ENCODE peak calls at places on chromosomes 12 and 14, in eight cellular contexts. One of them, this sample, is unnamed.
A peak's percentile ranks its signal among the peaks of the same experiment; 100 is the strongest.

GRCh38 chr12:124767075-124767821 is 96.4 kb downstream of the SCARB1 start:
- DNase-seq in pancreas: peak; percentile 52
- DNase-seq in GM13977: peak; percentile 87
- DNase-seq in activated CD8-positive, alpha-beta memory T cell treated with anti-CD3 and anti-CD28 coated beads, Interleukin-2, amount 10 ng/mL, durations not matched to agents 7 days and 5 days: peak; percentile 86
- DNase-seq in astrocyte of the spinal cord: peak; percentile 78
- DNase-seq in CD4-positive, alpha-beta memory T cell: peak; percentile 76
- DNase-seq in heart left ventricle: peak; percentile 85
- DNase-seq in NCI-H510A: peak; percentile 29
- DNase-seq in this sample: peak; percentile 54

GRCh38 chr12:19630536-19630935 is 191.2 kb downstream of the AEBP2 start:
- DNase-seq in pancreas: no peak
- DNase-seq in GM13977: no peak
- DNase-seq in activated CD8-positive, alpha-beta memory T cell treated with anti-CD3 and anti-CD28 coated beads, Interleukin-2, amount 10 ng/mL, durations not matched to agents 7 days and 5 days: no peak
- DNase-seq in astrocyte of the spinal cord: no peak
- DNase-seq in CD4-positive, alpha-beta memory T cell: no peak
- DNase-seq in heart left ventricle: no peak
- DNase-seq in NCI-H510A: no peak
- DNase-seq in this sample: no peak

GRCh38 chr12:57203201-57203600 is 13.4 kb upstream of the NXPH4 start:
- DNase-seq in pancreas: no peak
- DNase-seq in GM13977: no peak
- DNase-seq in activated CD8-positive, alpha-beta memory T cell treated with anti-CD3 and anti-CD28 coated beads, Interleukin-2, amount 10 ng/mL, durations not matched to agents 7 days and 5 days: no peak
- DNase-seq in astrocyte of the spinal cord: no peak
- DNase-seq in CD4-positive, alpha-beta memory T cell: no peak
- DNase-seq in heart left ventricle: no peak
- DNase-seq in NCI-H510A: no peak
- DNase-seq in this sample: no peak

GRCh38 chr14:61567838-61568571 is 127.3 kb upstream of the HIF1A start:
- DNase-seq in pancreas: no peak
- DNase-seq in GM13977: peak; percentile 40
- DNase-seq in activated CD8-positive, alpha-beta memory T cell treated with anti-CD3 and anti-CD28 coated beads, Interleukin-2, amount 10 ng/mL, durations not matched to agents 7 days and 5 days: peak; percentile 34
- DNase-seq in astrocyte of the spinal cord: no peak
- DNase-seq in CD4-positive, alpha-beta memory T cell: no peak
- DNase-seq in heart left ventricle: peak; percentile 59
- DNase-seq in NCI-H510A: no peak
- DNase-seq in this sample: no peak

GRCh38 chr12:105783983-105784947 is 354.5 kb downstream of the NUAK1 start:
- DNase-seq in pancreas: no peak
- DNase-seq in GM13977: no peak
- DNase-seq in activated CD8-positive, alpha-beta memory T cell treated with anti-CD3 and anti-CD28 coated beads, Interleukin-2, amount 10 ng/mL, durations not matched to agents 7 days and 5 days: no peak
- DNase-seq in astrocyte of the spinal cord: no peak
- DNase-seq in CD4-positive, alpha-beta memory T cell: no peak
- DNase-seq in heart left ventricle: no peak
- DNase-seq in NCI-H510A: no peak
- DNase-seq in this sample: no peak

GRCh38 chr14:105491366-105492006 is 440 bp downstream of the TEDC1 start:
- DNase-seq in pancreas: peak; percentile 53
- DNase-seq in GM13977: peak; percentile 96
- DNase-seq in activated CD8-positive, alpha-beta memory T cell treated with anti-CD3 and anti-CD28 coated beads, Interleukin-2, amount 10 ng/mL, durations not matched to agents 7 days and 5 days: peak; percentile 95
- DNase-seq in astrocyte of the spinal cord: peak; percentile 39
- DNase-seq in CD4-positive, alpha-beta memory T cell: peak; percentile 91
- DNase-seq in heart left ventricle: peak; percentile 65
- DNase-seq in NCI-H510A: no peak
- DNase-seq in this sample: no peak

GRCh38 chr14:73237219-73237785 is at the start of gene PAPLN:
- DNase-seq in pancreas: no peak
- DNase-seq in GM13977: peak; percentile 70
- DNase-seq in activated CD8-positive, alpha-beta memory T cell treated with anti-CD3 and anti-CD28 coated beads, Interleukin-2, amount 10 ng/mL, durations not matched to agents 7 days and 5 days: no peak
- DNase-seq in astrocyte of the spinal cord: no peak
- DNase-seq in CD4-positive, alpha-beta memory T cell: no peak
- DNase-seq in heart left ventricle: no peak
- DNase-seq in NCI-H510A: no peak
- DNase-seq in this sample: no peak

GRCh38 chr14:40368314-40368713 is 936.1 kb upstream of the FBXO33 start:
- DNase-seq in pancreas: no peak
- DNase-seq in GM13977: no peak
- DNase-seq in activated CD8-positive, alpha-beta memory T cell treated with anti-CD3 and anti-CD28 coated beads, Interleukin-2, amount 10 ng/mL, durations not matched to agents 7 days and 5 days: no peak
- DNase-seq in astrocyte of the spinal cord: peak; percentile 6
- DNase-seq in CD4-positive, alpha-beta memory T cell: no peak
- DNase-seq in heart left ventricle: no peak
- DNase-seq in NCI-H510A: peak; percentile 21
- DNase-seq in this sample: no peak

GRCh38 chr14:93064411-93065271 is 51.1 kb downstream of the ITPK1 start:
- DNase-seq in pancreas: no peak
- DNase-seq in GM13977: no peak
- DNase-seq in activated CD8-positive, alpha-beta memory T cell treated with anti-CD3 and anti-CD28 coated beads, Interleukin-2, amount 10 ng/mL, durations not matched to agents 7 days and 5 days: no peak
- DNase-seq in astrocyte of the spinal cord: peak; percentile 43
- DNase-seq in CD4-positive, alpha-beta memory T cell: no peak
- DNase-seq in heart left ventricle: peak; percentile 59
- DNase-seq in NCI-H510A: no peak
- DNase-seq in this sample: peak; percentile 57

GRCh38 chr12:120364487-120364886 is 4.5 kb downstream of the MSI1 start:
- DNase-seq in pancreas: no peak
- DNase-seq in GM13977: no peak
- DNase-seq in activated CD8-positive, alpha-beta memory T cell treated with anti-CD3 and anti-CD28 coated beads, Interleukin-2, amount 10 ng/mL, durations not matched to agents 7 days and 5 days: no peak
- DNase-seq in astrocyte of the spinal cord: no peak
- DNase-seq in CD4-positive, alpha-beta memory T cell: no peak
- DNase-seq in heart left ventricle: no peak
- DNase-seq in NCI-H510A: no peak
- DNase-seq in this sample: no peak